ENCODE peak calls at places on chromosomes 4 and X, in eight cellular contexts. D, E, H, B, F, O, Y and A are unnamed samples.
A peak's percentile ranks its signal among the peaks of the same experiment; 100 is the strongest.

GRCh38 chr4:1098311-1098925 is 14.9 kb downstream of the RNF212 start:
- DNase-seq in O (no peak), E (no peak), B (no peak), F (no peak), Y (no peak), H (no peak), D (no peak), A (peak; percentile 34)

GRCh38 chrX:132393992-132394391 is 94.8 kb downstream of the MBNL3 start:
- DNase-seq in B (no peak), E (no peak), D (no peak), O (no peak), F (no peak), H (no peak), Y (no peak), A (no peak)

GRCh38 chr4:67035501-67035900 is 509.8 kb downstream of the CENPC start:
- DNase-seq in O (peak; percentile 89), Y (no peak), E (no peak), D (no peak), F (no peak), B (no peak), H (no peak), A (no peak)

GRCh38 chr4:12852338-12853307 is 631.5 kb downstream of the RAB28 start:
- DNase-seq in Y (no peak), E (peak; percentile 77), D (no peak), B (no peak), H (no peak), F (peak; percentile 18), O (peak; percentile 67), A (no peak)

GRCh38 chrX:120794525-120794975 is 81.1 kb downstream of the CT47B1 start:
- DNase-seq in F (no peak), H (no peak), D (no peak), O (peak; percentile 15), Y (no peak), B (no peak), E (no peak), A (no peak)

GRCh38 chrX:72019487-72019886 is 108.8 kb downstream of the NHSL2 start:
- DNase-seq in F (no peak), E (no peak), D (no peak), H (no peak), B (no peak), Y (no peak), O (no peak), A (peak; percentile 32)

GRCh38 chrX:108139303-108139702 is 47.7 kb downstream of the ATG4A start:
- DNase-seq in O (no peak), F (no peak), H (peak; percentile 3), Y (no peak), E (no peak), D (no peak), B (no peak), A (no peak)

GRCh38 chr4:158936238-158936637 is 166.6 kb upstream of the RAPGEF2 start:
- DNase-seq in F (no peak), B (no peak), Y (no peak), D (no peak), O (no peak), H (no peak), E (no peak), A (no peak)

GRCh38 chrX:10634681-10635161 is 14.3 kb upstream of the MID1 start:
- DNase-seq in F (no peak), O (peak; percentile 91), Y (no peak), B (no peak), H (no peak), E (no peak), D (no peak), A (no peak)

GRCh38 chr4:15665738-15666365 is 10.7 kb upstream of the FBXL5 start:
- DNase-seq in D (no peak), H (peak; percentile 25), E (no peak), F (no peak), O (no peak), Y (no peak), B (no peak), A (no peak)

GRCh38 chr4:141058739-141059507 is 74.3 kb downstream of the RNF150 start:
- DNase-seq in F (no peak), H (no peak), O (peak; percentile 69), E (no peak), B (no peak), Y (no peak), D (no peak), A (no peak)

GRCh38 chr4:87144346-87144745 is 76.1 kb downstream of the KLHL8 start:
- DNase-seq in O (no peak), Y (no peak), B (no peak), E (no peak), H (no peak), D (no peak), F (no peak), A (no peak)

GRCh38 chrX:16185725-16186136 is 18.4 kb downstream of the MAGEB17 start:
- DNase-seq in F (no peak), D (no peak), O (peak; percentile 81), Y (no peak), H (peak; percentile 14), E (no peak), B (no peak), A (no peak)

GRCh38 chrX:103629295-103630170 is 758 bp downstream of the TCEAL1 start:
- DNase-seq in E (peak; percentile 81), Y (peak; percentile 67), D (peak; percentile 44), B (no peak), F (peak; percentile 70), H (no peak), O (peak; percentile 79), A (no peak)

GRCh38 chr4:84497220-84497834 is 1.8 kb downstream of the NKX6-1 start:
- DNase-seq in D (no peak), Y (no peak), H (no peak), F (peak; percentile 40), E (no peak), B (no peak), O (peak; percentile 55), A (no peak)

GRCh38 chrX:19670854-19671620 is 155.7 kb upstream of the MAP3K15 start:
- DNase-seq in H (no peak), F (peak; percentile 5), B (no peak), Y (peak; percentile 61), D (peak; percentile 22), O (peak; percentile 84), E (no peak), A (peak; percentile 60)

GRCh38 chr4:159003420-159004253 is 99.2 kb upstream of the RAPGEF2 start:
- DNase-seq in E (peak; percentile 8), B (no peak), O (peak; percentile 49), H (no peak), Y (no peak), D (no peak), F (no peak), A (no peak)

GRCh38 chr4:182578402-182578801 is 335.2 kb downstream of the TENM3 start:
- DNase-seq in H (no peak), B (no peak), F (no peak), O (peak; percentile 60), Y (no peak), E (no peak), D (no peak), A (no peak)

GRCh38 chrX:145609951-145610511 is 207.6 kb upstream of the SLITRK2 start:
- DNase-seq in Y (no peak), B (no peak), H (no peak), O (peak; percentile 84), D (no peak), E (no peak), F (no peak), A (no peak)